ENCODE peak calls at places on chromosomes 3 and 15, in nine cellular contexts. Q, I, N, W, A, T, M, K and H are unnamed samples.

GRCh38 chr3:97692831-97693230 is 71.7 kb upstream of the ARL6 start:
- DNase-seq in Q (no peak), I (no peak), N (no peak), W (no peak), A (no peak), T (no peak), M (no peak), K (no peak), H (no peak)

GRCh38 chr3:42070089-42070885 is 20.9 kb upstream of the TRAK1 start:
- DNase-seq in Q (no peak), I (no peak), N (no peak), W (no peak), A (no peak), T (peak; percentile 18), M (no peak), K (no peak), H (no peak)

GRCh38 chr3:197306374-197307086 is 8.1 kb upstream of the DLG1 start:
- DNase-seq in Q (no peak), I (no peak), N (no peak), W (no peak), A (no peak), T (peak; percentile 90), M (no peak), K (no peak), H (no peak)

GRCh38 chr15:48766196-48766595 is 44.7 kb downstream of the CEP152 start:
- DNase-seq in Q (peak; percentile 59), I (peak; percentile 2), N (no peak), W (peak; percentile 59), A (no peak), T (peak; percentile 52), M (no peak), K (no peak), H (no peak)

GRCh38 chr15:42101861-42102260 is 7.5 kb upstream of the PLA2G4D start:
- DNase-seq in Q (no peak), I (no peak), N (no peak), W (no peak), A (no peak), T (no peak), M (no peak), K (no peak), H (no peak)

GRCh38 chr15:75943713-75944215 is 40.1 kb downstream of the FBXO22 start:
- DNase-seq in Q (no peak), I (no peak), N (no peak), W (no peak), A (no peak), T (peak; percentile 42), M (no peak), K (no peak), H (peak; percentile 45)

GRCh38 chr15:74060251-74060650 is 22.1 kb downstream of the GOLGA6A start:
- DNase-seq in Q (no peak), I (no peak), N (no peak), W (no peak), A (peak; percentile 49), T (no peak), M (no peak), K (no peak), H (no peak)

GRCh38 chr3:109070232-109070631 is 47.7 kb downstream of the MORC1 start:
- DNase-seq in Q (no peak), I (no peak), N (no peak), W (no peak), A (no peak), T (no peak), M (no peak), K (no peak), H (no peak)

GRCh38 chr3:129690406-129690805 is 83.9 kb upstream of the PLXND1 start:
- DNase-seq in Q (peak; percentile 52), I (peak; percentile 70), N (no peak), W (no peak), A (no peak), T (peak; percentile 79), M (no peak), K (peak; percentile 48), H (peak; percentile 78)

GRCh38 chr3:124276863-124277515 is 285.1 kb upstream of the ROPN1 start:
- DNase-seq in Q (peak; percentile 35), I (no peak), N (no peak), W (no peak), A (peak; percentile 83), T (no peak), M (no peak), K (no peak), H (no peak)

GRCh38 chr3:923161-923910 is 169.5 kb upstream of the CNTN6 start:
- DNase-seq in Q (no peak), I (no peak), N (no peak), W (no peak), A (no peak), T (no peak), M (no peak), K (no peak), H (no peak)

GRCh38 chr3:69108813-69109212 is 13.6 kb downstream of the LMOD3 start:
- DNase-seq in Q (no peak), I (no peak), N (no peak), W (no peak), A (no peak), T (no peak), M (no peak), K (no peak), H (no peak)

DNA sequence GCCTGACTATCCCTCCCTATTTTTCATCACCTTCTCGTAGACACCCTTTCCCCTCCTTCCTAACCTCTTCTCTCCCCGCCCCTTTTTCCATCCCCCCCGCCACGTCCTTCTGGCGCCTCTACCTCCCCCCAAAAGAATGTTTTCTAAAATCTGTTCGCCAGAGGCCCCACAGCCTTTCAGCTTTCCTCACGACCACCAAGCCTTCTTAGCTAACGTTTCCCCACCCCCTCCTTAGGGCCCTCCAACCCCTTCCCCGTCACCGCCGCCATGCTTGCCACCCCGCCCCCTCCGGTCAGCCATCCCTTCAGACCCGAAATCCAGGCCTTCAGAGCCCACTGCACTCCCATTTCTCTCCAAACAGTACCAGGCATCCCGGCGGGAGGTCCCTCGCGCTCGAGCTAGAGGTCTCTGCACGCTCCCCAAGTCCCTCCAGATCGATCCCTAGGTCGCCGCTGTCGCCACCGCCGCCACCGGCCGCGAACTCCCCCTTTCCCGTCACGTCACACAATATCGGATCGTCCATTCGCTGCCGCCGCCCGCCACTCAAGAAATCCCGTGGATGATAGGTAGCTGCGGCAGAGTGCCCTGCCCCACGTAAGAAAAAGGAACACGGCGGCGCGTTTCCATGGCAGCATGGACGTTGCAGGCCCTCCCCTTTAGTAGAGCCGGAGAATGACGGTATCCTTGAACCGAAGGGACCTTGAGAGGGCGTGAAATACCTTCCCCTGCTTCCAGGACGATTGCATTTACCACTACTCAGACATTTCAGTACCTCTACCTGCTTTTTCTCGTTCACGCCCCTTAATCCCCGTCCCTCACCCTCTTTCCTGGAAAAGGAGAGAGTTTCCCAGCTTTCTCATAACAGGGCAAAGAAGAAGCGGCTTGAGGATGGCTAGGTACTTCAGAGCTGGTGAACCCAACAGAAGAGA is at the start of gene TP53BP1:
- DNase-seq in Q (peak; percentile 98), I (peak; percentile 91), N (peak; percentile 99), W (peak; percentile 98), A (peak; percentile 98), T (peak; percentile 94), M (peak; percentile 96), K (peak; percentile 75), H (peak; percentile 95)
- TF ChIP-seq POLR2A in Q (no peak), I (peak; percentile 29), N (peak; percentile 11), W (no peak), A (no peak), T (peak; percentile 39), M (no peak), K (peak; percentile 74), H (peak; percentile 53)

DNA sequence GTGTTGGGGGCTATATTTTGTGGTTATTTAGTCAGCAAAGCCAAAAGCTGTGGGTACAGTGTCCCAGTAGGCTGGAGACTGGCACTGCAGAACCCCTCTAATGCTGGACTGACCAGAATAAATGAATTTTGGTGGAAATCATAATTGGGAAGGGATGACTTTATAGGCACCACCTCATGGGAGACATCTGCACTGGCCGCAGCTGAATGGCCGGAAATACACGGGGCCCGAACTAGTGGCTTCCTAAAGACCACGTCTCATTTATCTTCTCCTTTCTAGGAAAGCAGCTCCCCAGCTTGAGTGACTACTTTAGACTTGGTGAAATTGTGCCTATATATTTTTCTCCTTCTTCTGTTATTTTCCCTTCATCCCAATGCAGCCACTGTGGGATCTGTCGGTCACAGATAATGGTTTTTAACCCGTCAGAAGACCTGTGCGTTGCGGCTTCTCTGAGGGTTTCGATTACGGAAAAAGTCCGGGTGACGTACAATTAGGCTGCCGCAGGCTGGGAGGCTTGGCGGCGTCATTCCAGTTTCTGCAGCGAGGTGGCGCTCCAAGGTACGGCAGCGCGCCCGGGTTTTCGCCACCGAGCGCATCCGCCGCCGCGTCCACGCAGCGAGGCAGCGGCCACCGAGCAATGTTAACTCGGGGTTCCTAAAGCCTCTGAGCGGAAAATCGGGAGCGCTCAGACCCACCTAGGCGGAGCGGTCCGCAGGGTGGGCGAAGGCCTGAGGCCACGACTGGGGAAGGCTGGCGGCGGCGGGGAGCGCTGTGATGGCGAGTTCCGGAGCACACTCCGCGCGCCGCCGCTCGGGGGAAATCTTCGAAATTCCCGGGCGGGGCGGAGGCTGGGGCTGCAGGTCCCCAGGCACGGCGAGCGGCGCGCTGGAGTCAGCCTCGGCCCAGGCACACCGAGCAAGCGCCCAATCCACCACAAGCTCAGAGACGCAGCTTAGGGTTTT is 26.3 kb downstream of the NR2F2 start:
- DNase-seq in Q (peak; percentile 78), I (peak; percentile 84), N (peak; percentile 89), W (peak; percentile 90), A (peak; percentile 87), T (peak; percentile 89), M (peak; percentile 84), K (peak; percentile 47), H (peak; percentile 93)
- TF ChIP-seq POLR2A in Q (no peak), I (no peak), N (no peak), W (no peak), A (no peak), T (no peak), M (no peak), K (no peak), H (peak; percentile 42)

GRCh38 chr3:186931487-186932280 is 1.4 kb downstream of the ST6GAL1 start:
- DNase-seq in Q (peak; percentile 77), I (no peak), N (no peak), W (peak; percentile 72), A (peak; percentile 92), T (peak; percentile 63), M (no peak), K (no peak), H (peak; percentile 36)
- TF ChIP-seq POLR2A in Q (no peak), I (no peak), N (no peak), W (no peak), A (no peak), T (no peak), M (no peak), K (peak; percentile 39), H (no peak)

DNA sequence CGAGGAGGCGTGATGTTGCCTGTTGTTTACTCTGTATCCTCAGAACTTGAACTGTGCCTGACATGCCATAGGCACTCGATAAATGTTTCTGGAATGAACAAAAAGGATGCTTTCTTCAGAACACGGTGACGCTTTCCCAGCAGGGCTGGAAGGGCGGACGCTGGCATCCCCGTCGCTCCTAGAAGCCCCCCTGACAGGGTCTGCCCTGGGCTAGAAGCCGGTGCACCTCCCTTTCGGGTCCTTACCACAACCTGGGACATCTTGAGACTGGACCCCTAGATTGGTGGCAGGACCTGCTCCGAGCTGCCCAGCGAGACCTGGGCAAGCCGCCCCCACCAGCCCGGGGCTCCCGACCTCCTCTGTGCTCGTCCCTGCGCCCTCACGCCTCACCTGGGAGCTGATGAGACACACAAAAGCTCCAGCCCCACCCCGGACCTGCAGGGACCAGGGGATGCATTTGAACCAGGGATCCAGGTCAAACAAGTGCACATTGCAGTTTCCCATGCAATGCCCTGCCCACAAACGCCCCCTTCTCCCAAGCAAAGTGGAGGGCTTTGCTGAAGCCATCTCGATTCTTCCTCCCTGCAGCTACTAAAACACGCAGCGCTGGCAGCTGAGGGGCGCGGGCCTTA is 131.2 kb upstream of the MEF2A start:
- DNase-seq in Q (no peak), I (no peak), N (peak; percentile 59), W (peak; percentile 22), A (peak; percentile 71), T (no peak), M (no peak), K (no peak), H (no peak)
- TF ChIP-seq POLR2A in Q (no peak), I (no peak), N (no peak), W (no peak), A (no peak), T (no peak), M (no peak), K (no peak), H (no peak)

GRCh38 chr3:178382388-178383061 is 153.7 kb upstream of the KCNMB2 start:
- DNase-seq in Q (no peak), I (peak; percentile 13), N (no peak), W (no peak), A (no peak), T (peak; percentile 95), M (no peak), K (no peak), H (no peak)
- TF ChIP-seq POLR2A in Q (no peak), I (no peak), N (no peak), W (no peak), A (no peak), T (no peak), M (no peak), K (no peak), H (no peak)